ENCODE peak calls at places on chromosomes 16 and 17, in five cellular contexts. C is left ventricle myocardium inferior, Z is tibial artery, U is PC-3, A is adipocyte. P is an unnamed sample. For H3K36me3 and H3K27me3, the result is how much of the 10 kb centered on the place peaks cover.

GRCh38 chr16:58411736-58412614 is 19.7 kb downstream of the GINS3 start:
- DNase-seq in C (no peak), Z (no peak), U (peak), A (no peak), P (no peak)

GRCh38 chr16:86379505-86379846 is 130.9 kb upstream of the FOXF1 start:
- DNase-seq in C (no peak), Z (no peak), U (no peak), A (peak), P (no peak)

GRCh38 chr16:54843424-54843750 is 87.3 kb upstream of the IRX5 start:
- DNase-seq in C (no peak), Z (no peak), U (no peak), A (no peak), P (no peak)

GRCh38 chr16:15636392-15636873 is 6.5 kb downstream of the MARF1 start:
- DNase-seq in C (no peak), Z (no peak), U (no peak), A (no peak), P (no peak)

GRCh38 chr17:71872843-71873242 is 248.0 kb upstream of the SOX9 start:
- DNase-seq in C (no peak), Z (no peak), U (no peak), A (no peak), P (no peak)

GRCh38 chr17:63702223-63702577 is 2.3 kb upstream of the LIMD2 start:
- DNase-seq in C (no peak), Z (peak), U (no peak), A (no peak), P (peak)

GRCh38 chr16:56337858-56338325 is 87.5 kb downstream of the AMFR start:
- DNase-seq in C (no peak), Z (no peak), U (no peak), A (no peak), P (no peak)

GRCh38 chr17:52419256-52419655 is 260.7 kb upstream of the CA10 start:
- DNase-seq in C (no peak), Z (no peak), U (peak), A (no peak), P (no peak)

GRCh38 chr17:16918443-16918842 is 53.5 kb downstream of the TNFRSF13B start:
- DNase-seq in C (no peak), Z (no peak), U (peak), A (no peak), P (no peak)

GRCh38 chr16:64250866-64251265 is 871.0 kb downstream of the CDH11 start:
- DNase-seq in C (peak), Z (no peak), U (no peak), A (peak), P (no peak)

GRCh38 chr16:4053663-4054479 is 62.4 kb downstream of the ADCY9 start:
- DNase-seq in C (peak), Z (peak), U (peak), A (peak), P (no peak)

GRCh38 chr16:63361032-63361624 is 1324.9 kb upstream of the CDH8 start:
- DNase-seq in C (no peak), Z (no peak), U (peak), A (peak), P (peak)

GRCh38 chr16:3173892-3174617 is 13.9 kb upstream of the OR1F1 start:
- DNase-seq in C (no peak), Z (no peak), U (peak), A (no peak), P (peak)

GRCh38 chr16:59593256-59593655 is 859.1 kb upstream of the GOT2 start:
- DNase-seq in C (no peak), Z (no peak), U (peak), A (peak), P (no peak)

GRCh38 chr17:82845163-82845807 is 5.5 kb upstream of the ZNF750 start:
- DNase-seq in C (peak), Z (no peak), U (no peak), A (no peak), P (no peak)

GRCh38 chr17:63423251-63423950 is 22.7 kb downstream of the CYB561 start:
- DNase-seq in C (no peak), Z (no peak), U (no peak), A (no peak), P (no peak)

GRCh38 chr17:69828087-69828486 is 246.9 kb upstream of the KCNJ16 start:
- DNase-seq in C (peak), Z (no peak), U (peak), A (peak), P (no peak)

GRCh38 chr17:51373489-51374194 is 113.3 kb downstream of the UTP18 start:
- DNase-seq in C (no peak), Z (no peak), U (no peak), A (no peak), P (peak)

GRCh38 chr17:45248132-45248936 is 13.6 kb downstream of the SPATA32 start:
- DNase-seq in C (no peak), Z (no peak), U (peak), A (no peak), P (peak)

GRCh38 chr17:50792132-50792531 is 24.8 kb upstream of the ANKRD40CL start:
- DNase-seq in C (no peak), Z (no peak), U (no peak), A (no peak), P (no peak)

GRCh38 chr16:301950-302349 is 19.0 kb downstream of the PDIA2 start:
- DNase-seq in C (no peak), Z (no peak), U (no peak), A (no peak), P (no peak)

GRCh38 chr16:50202926-50203624 is 50.0 kb downstream of the TENT4B start:
- DNase-seq in C (no peak), Z (no peak), U (peak), A (peak), P (no peak)

GRCh38 chr16:70684146-70685060 is 1.4 kb downstream of the MTSS2 start:
- DNase-seq in C (no peak), Z (no peak), U (no peak), A (no peak), P (no peak)

GRCh38 chr16:59224426-59224825 is 490.3 kb upstream of the GOT2 start:
- DNase-seq in C (no peak), Z (no peak), U (no peak), A (no peak), P (no peak)

GRCh38 chr17:17315142-17315821 is 12.1 kb downstream of the NT5M start:
- DNase-seq in C (no peak), Z (peak), U (no peak), A (no peak), P (peak)

GRCh38 chr16:369275-369865 is 968 bp downstream of the MRPL28 start:
- DNase-seq in C (no peak), Z (no peak), U (no peak), A (no peak), P (no peak)

DNA sequence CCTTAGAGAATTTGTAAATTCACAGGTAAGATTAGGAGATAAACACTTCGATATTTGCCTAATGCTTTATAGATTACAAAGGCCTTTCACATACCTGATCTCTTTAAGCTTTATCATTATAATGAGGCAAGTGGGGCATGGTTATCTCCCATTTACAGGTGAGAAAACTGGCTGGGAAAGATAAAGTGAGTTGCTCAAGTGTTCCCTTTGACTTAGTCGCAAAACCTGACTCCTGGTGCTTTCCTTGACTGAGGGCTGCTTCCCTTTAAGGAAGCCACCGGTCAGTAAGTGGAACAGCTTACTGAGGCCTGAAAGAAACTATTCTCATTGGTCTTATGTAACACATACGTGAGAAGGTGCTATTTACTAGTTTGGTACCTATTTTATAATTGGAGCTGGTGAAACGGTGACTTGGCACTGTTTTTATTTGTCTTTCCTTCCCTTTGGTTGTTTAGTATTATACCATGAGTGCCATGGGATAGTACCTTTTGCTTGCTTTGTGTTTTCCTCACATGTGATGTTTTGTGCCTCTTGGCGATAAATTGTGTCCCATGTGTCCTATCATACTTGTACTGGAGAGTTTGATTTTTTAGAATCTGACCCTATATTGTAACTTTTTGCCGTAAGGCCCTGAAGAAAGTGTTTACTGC is 57.2 kb downstream of the NUP88 start:
- DNase-seq in C (no peak), Z (no peak), U (no peak), A (no peak), P (peak)
- H3K36me3 ChIP-seq in C (half or more), Z (half or more), U (under half), A (half or more), P (under half)

DNA sequence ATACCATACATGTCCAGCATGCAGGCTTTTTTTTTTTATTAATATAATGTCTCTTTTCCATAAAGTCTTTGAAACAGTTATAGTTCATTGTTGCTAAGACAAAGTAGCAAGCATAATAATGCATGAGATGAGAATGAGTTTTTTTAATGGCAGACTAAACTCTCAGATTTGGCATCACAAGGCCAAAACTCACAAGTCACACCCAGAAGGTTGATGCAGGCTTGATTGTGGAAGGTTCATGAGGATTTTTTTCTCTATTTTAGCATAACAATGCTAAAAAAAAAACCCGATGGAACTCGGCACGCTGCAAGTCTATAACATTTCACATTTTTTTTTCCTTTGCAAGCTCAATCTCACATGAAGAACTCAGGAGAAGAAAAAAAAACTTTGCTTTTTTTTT is 2.8 kb downstream of the MAF start:
- DNase-seq in C (no peak), Z (no peak), U (no peak), A (no peak), P (no peak)
- H3K4me3 ChIP-seq in C (peak), Z (peak), U (no peak), A (peak), P (no peak)

GRCh38 chr17:79627766-79628690 is 17.2 kb upstream of the RBFOX3 start:
- DNase-seq in C (peak), Z (peak), U (no peak), A (no peak), P (peak)

GRCh38 chr17:79628861-79629547 is 18.2 kb upstream of the RBFOX3 start:
- DNase-seq in C (no peak), Z (peak), U (no peak), A (no peak), P (peak)

GRCh38 chr17:79625706-79626105 is 14.9 kb upstream of the RBFOX3 start:
- DNase-seq in C (peak), Z (no peak), U (no peak), A (no peak), P (no peak)

GRCh38 chr17:79626156-79626890 is 15.5 kb upstream of the RBFOX3 start:
- DNase-seq in C (peak), Z (peak), U (no peak), A (no peak), P (peak)

DNA sequence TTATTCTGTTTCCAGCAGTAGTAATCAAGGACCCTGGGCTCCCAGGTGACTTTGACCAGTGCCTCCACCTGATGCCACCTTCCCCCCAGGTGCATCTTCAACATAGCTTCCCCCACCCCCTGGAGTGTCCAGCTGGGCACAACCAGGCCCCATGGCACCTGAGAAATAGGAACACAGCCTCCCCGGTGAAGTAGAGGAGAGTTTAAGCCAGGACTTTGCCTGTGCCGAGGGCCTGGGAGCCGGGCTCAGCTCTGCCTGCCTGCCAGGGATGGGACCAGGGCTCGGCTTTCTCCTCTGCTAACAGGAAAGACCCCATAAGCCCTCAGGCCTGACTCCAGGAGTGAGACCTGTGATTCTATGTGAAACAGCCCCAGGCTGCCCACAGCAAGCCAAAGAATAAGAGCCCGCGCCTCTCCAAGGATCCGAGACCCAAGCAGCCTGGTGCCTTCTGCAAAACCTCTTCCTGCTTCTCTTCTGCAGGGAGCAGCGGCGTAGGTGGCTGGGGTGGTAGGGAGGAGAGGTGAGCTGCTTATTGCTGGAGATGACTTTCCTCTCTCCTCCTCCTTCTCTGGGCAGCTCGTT is 16.4 kb upstream of the RBFOX3 start:
- DNase-seq in C (no peak), Z (peak), U (no peak), A (no peak), P (peak)
- H3K27me3 ChIP-seq in C (half or more), Z (half or more), U (half or more), A (half or more), P (under half)

DNA sequence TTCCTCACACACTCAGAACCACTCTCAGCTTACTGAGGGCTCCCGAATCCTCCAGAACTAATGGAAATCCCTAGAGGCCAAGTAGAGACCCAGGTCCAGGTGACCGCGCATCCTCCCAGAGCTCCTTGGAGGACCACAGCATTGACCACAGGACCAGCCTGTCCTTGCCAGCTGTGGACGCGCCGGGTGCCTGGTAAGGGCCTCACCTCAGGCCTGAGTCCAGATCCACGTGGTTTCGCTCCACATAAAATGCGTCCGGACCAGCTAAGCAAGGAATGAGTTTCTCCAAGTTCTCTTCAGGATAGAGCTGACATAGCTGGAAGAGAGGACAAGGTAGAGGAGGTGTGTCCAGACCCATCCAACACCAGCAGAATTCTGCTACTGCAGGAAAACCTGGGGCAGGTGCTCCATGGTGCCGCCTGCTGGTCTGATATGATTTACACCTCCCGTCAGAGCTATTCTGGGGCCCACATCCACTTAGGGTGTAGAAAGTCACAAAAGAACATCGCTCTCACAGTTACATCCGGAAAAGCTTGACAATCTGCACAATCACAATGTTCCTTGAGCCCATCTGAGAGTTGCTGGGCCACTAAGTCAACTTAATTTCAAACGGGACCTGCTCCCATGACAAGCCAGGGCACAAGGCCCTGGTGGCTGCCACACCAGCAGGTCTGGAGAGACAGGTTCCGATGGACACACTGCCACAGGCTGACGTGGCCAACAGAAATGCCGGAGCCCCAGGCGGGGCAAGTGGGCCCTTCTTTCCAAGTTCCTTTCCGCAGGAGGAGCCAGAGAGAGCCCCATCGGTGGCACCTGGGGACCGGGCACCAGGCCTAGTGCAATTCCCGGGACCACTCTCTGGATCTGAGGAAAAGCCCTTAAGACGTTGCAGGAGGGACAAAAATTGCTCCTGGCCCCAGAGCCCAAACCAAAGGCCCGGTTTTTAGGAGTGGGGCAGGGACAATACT is 28.5 kb downstream of the MAP1LC3B start:
- DNase-seq in C (no peak), Z (no peak), U (no peak), A (no peak), P (peak)
- H3K36me3 ChIP-seq in C (half or more), Z (half or more), U (under half), A (half or more), P (under half)

DNA sequence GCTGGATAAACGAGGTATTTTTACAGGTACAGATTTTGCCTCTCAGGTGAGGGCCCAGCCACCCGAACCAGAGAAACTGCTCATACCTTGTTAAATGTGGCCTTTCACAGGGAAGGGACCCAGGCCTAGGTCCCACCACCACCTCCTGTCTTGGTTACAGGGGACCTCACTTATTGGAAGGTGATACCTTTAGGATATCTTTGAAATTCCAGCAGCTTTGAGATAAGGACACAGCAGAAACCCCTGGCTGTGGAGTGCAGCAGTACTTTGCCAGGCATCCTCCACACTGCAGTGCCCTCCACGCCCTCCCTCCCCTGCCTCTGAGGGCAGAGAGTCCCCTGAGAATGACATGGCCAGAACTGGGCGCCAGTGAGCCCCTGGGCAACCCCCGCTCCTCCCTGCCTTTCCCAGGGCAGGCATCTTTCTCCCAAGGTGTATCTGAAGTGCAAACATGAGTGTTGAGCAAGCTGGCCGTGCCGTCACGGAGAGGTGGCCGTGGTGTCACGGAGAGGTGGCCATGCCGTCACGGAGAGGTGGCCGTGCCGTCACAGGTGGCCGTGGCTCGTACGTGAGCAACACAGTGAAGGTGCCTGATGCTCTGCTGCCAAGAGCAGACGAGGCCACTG is 134.7 kb upstream of the CHMP6 start:
- DNase-seq in C (no peak), Z (no peak), U (no peak), A (peak), P (peak)
- H3K4me3 ChIP-seq in C (no peak), Z (no peak), U (peak), A (peak), P (no peak)

GRCh38 chr17:42904110-42904469 is 3.5 kb downstream of the G6PC1 start:
- DNase-seq in C (no peak), Z (peak), U (no peak), A (no peak), P (no peak)
- H3K27me3 ChIP-seq in C (under half), Z (under half), U (under half), A (under half), P (under half)

DNA sequence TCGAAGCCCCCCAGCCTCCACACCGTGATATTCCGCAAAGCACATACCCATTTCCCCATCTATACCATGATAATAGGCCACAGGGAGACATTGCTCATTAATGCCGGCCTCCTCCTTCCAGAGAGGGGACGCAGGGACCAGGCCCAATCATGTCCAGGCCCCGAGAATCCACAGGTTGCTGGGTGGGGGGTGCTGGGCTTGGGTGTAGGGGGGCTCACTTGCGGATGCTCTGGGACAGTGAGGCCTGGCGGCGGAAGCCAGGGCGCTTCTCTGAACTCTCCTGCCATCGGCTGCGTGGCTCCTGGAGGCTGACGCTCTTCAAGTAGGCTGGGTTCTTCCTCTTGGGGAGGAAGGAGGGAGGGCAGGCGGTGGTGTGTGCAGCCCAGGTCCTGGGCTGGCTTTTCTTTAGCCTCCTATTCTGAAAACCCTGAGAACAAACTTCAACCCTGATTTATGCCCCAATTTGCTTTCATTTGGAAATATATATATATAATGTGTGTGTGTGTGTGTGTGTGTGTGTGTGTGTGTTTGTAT is 12.2 kb downstream of the AANAT start:
- DNase-seq in C (no peak), Z (no peak), U (no peak), A (no peak), P (no peak)
- H3K36me3 ChIP-seq in C (under half), Z (under half), U (under half), A (under half), P (under half)

GRCh38 chr17:27380551-27380950 is 75.7 kb upstream of the KSR1 start:
- DNase-seq in C (no peak), Z (no peak), U (no peak), A (no peak), P (peak)

GRCh38 chr17:27381007-27381501 is 75.2 kb upstream of the KSR1 start:
- DNase-seq in C (peak), Z (peak), U (peak), A (peak), P (peak)

GRCh38 chr17:27378482-27379200 is 77.6 kb upstream of the KSR1 start:
- DNase-seq in C (no peak), Z (peak), U (no peak), A (no peak), P (no peak)

GRCh38 chr17:27382025-27382424 is 74.2 kb upstream of the KSR1 start:
- DNase-seq in C (no peak), Z (peak), U (no peak), A (no peak), P (no peak)

GRCh38 chr17:27379863-27380533 is 76.2 kb upstream of the KSR1 start:
- DNase-seq in C (peak), Z (peak), U (peak), A (peak), P (peak)
- H3K4me3 ChIP-seq in C (peak), Z (peak), U (peak), A (peak), P (no peak)

GRCh38 chr16:87816507-87817100 is 50.8 kb upstream of the KLHDC4 start:
- DNase-seq in C (no peak), Z (no peak), U (no peak), A (no peak), P (no peak)

GRCh38 chr16:87817910-87818309 is 51.4 kb downstream of the SLC7A5 start:
- DNase-seq in C (no peak), Z (no peak), U (no peak), A (no peak), P (peak)

GRCh38 chr16:87819282-87819681 is 50.0 kb downstream of the SLC7A5 start:
- DNase-seq in C (no peak), Z (no peak), U (no peak), A (no peak), P (no peak)

GRCh38 chr16:87819983-87820382 is 49.3 kb downstream of the SLC7A5 start:
- DNase-seq in C (no peak), Z (no peak), U (no peak), A (no peak), P (no peak)

GRCh38 chr16:87818533-87819161 is 50.7 kb downstream of the SLC7A5 start:
- DNase-seq in C (no peak), Z (no peak), U (no peak), A (no peak), P (no peak)
- H3K27me3 ChIP-seq in C (under half), Z (under half), U (under half), A (under half), P (under half)

P was measured in H7.